ENCODE peak calls at places on chromosomes 1 and 21, in four cellular contexts. A is Peyer's patch, V is fibroblast of the aortic adventitia, L is glutamatergic neuron. R is an unnamed sample.

GRCh38 chr1:11692899-11693590 is 1.5 kb downstream of the DRAXIN start:
- DNase-seq in L (no peak), A (no peak), V (peak), R (no peak)

GRCh38 chr1:108878678-108879077 is 1.9 kb downstream of the GPSM2 start:
- DNase-seq in V (no peak), A (no peak), L (no peak), R (no peak)

GRCh38 chr1:194277927-194278326 is 1091.5 kb upstream of the B3GALT2 start:
- DNase-seq in L (no peak), A (no peak), V (no peak), R (no peak)

GRCh38 chr1:22255341-22256212 is 112.7 kb upstream of the WNT4 start:
- DNase-seq in A (no peak), L (no peak), V (no peak), R (no peak)

GRCh38 chr21:34204021-34204420 is 130.6 kb downstream of the MRPS6 start:
- DNase-seq in A (no peak), V (no peak), L (no peak), R (no peak)

GRCh38 chr1:182598296-182598695 is 5.9 kb downstream of the RGS16 start:
- DNase-seq in V (no peak), L (no peak), A (no peak), R (no peak)

GRCh38 chr1:160494620-160495019 is 28.4 kb downstream of the SLAMF6 start:
- DNase-seq in L (peak), V (no peak), A (no peak), R (no peak)

GRCh38 chr1:42943166-42943565 is 15.5 kb downstream of the SLC2A1 start:
- DNase-seq in L (no peak), A (peak), V (no peak), R (no peak)

GRCh38 chr1:37932759-37933158 is 14.1 kb downstream of the INPP5B start:
- DNase-seq in V (peak), A (no peak), L (no peak), R (no peak)

GRCh38 chr21:37878946-37879660 is 37.2 kb downstream of the KCNJ6 start:
- DNase-seq in V (peak), L (no peak), A (no peak), R (no peak)

GRCh38 chr1:217403321-217403720 is 227.6 kb downstream of the GPATCH2 start:
- DNase-seq in V (no peak), A (no peak), L (no peak), R (no peak)

GRCh38 chr1:163836446-163836845 is 514.7 kb downstream of the NUF2 start:
- DNase-seq in L (no peak), V (no peak), A (no peak), R (no peak)

GRCh38 chr1:162878000-162878596 is 17.1 kb upstream of the CCDC190 start:
- DNase-seq in L (peak), V (peak), A (no peak), R (peak)

GRCh38 chr1:18536356-18536755 is 55.6 kb downstream of the KLHDC7A start:
- DNase-seq in V (no peak), A (no peak), L (no peak), R (no peak)

GRCh38 chr21:16046625-16047340 is 317.0 kb downstream of the USP25 start:
- DNase-seq in V (peak), A (no peak), L (no peak), R (no peak)

GRCh38 chr1:53365405-53366063 is 37.7 kb upstream of the LRP8 start:
- DNase-seq in V (no peak), A (peak), L (peak), R (no peak)

GRCh38 chr1:88276158-88276557 is 407.9 kb upstream of the PKN2 start:
- DNase-seq in V (peak), L (no peak), A (no peak), R (no peak)

GRCh38 chr1:89175601-89176256 is at the start of gene GBP7:
- DNase-seq in L (no peak), A (no peak), V (no peak), R (no peak)

GRCh38 chr1:204418174-204419063 is 6.8 kb upstream of the PPP1R15B start:
- DNase-seq in A (peak), L (no peak), V (peak), R (no peak)

GRCh38 chr21:44333701-44334636 is 5.2 kb downstream of the CFAP410 start:
- DNase-seq in V (no peak), A (no peak), L (no peak), R (no peak)

GRCh38 chr1:95916616-95917015 is 682.6 kb downstream of the RWDD3 start:
- DNase-seq in V (peak), L (no peak), A (no peak), R (no peak)

GRCh38 chr1:209155556-209155955 is 428.0 kb upstream of the CAMK1G start:
- DNase-seq in L (no peak), A (no peak), V (no peak), R (no peak)

GRCh38 chr1:31704261-31705079 is 653 bp upstream of the COL16A1 start:
- DNase-seq in L (no peak), A (peak), V (peak), R (no peak)

GRCh38 chr1:77313491-77313890 is 31.7 kb downstream of the AK5 start:
- DNase-seq in A (no peak), V (peak), L (no peak), R (no peak)
- TF ChIP-seq CTCF in A (peak), V (peak), L (no peak), R (peak)

GRCh38 chr1:242651817-242652216 is 127.3 kb upstream of the PLD5 start:
- DNase-seq in L (peak), V (no peak), A (no peak), R (no peak)
- TF ChIP-seq CTCF in L (peak), V (no peak), A (no peak), R (peak)

DNA sequence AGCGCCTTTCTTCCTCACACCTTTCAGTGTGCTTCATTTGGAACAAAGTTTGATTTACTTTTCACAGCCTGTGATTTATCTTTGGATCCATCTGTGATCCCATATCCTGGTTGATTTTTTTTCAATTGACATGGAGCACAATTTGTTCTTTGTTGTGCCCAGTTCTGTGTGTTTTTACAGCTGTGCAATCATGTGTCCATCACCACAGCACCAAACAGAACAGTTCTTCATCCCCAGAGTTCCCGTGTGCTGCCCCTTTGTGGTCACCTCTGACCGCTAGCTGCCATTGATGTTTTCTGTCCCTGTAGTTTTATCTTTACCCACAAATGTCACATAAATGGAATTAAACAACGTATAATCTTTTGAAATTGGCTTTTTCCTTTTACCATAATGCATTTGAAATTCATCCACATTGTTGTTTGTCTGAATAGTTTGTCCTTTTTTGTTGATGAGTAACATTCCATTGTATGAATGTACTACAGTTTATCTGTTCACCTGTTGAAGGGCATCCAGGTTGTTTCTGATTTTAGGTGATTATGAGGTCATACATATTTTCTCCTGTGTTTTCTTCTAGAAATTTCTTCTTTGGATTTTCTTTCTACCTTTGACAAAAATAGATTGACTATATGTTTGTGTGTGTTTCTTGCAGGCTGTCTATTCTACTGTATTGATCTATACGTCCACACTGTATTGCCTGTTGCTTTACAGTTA is 17.4 kb downstream of the MIGA1 start:
- DNase-seq in V (no peak), A (no peak), L (no peak), R (no peak)
- TF ChIP-seq CTCF in V (no peak), A (no peak), L (no peak), R (no peak)

DNA sequence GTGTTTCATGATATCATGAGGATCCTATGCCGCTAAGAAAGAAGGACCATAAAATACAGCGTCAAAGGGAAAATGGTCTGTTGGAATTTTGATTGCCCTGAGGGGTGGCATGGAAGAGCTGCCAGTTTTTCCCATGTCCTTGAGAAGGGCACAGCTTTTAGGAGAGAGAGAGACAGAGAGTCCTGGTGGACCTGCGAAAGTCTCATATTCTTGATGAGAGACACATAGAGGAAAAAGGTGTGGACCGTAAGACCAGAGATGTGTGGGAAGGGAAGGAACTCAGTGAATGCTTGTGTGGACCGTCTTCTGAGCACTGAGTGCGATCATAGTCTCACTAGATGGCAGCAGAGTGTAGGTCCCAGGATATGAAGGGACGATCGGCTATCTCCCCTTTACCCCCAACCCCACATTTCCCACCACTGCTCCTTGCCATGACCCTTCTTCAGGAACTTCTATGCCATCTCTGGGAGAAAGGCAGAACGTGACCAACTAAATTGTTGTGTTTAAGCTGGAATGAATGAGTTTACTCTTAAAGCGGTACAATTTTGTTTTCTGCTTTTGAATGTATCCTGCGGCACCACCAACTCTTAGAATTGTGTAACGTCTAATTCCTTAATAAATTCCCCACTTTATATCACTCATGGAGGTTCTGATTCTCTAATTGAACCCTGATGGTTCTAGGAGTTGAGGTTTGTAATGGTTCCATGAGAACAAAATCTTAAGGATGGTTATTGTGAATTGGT is 117.7 kb downstream of the CTH start:
- DNase-seq in V (peak), A (peak), L (peak), R (no peak)
- TF ChIP-seq CTCF in V (peak), A (peak), L (peak), R (peak)

R was measured in progenitor cell of endocrine pancreas.